ENCODE peak calls at places on chromosomes 4 and X, in four cellular contexts. G is K562, W is GM12878, I is HL-60. O is an unnamed sample.

GRCh38 chr4:151659631-151660030 is 101.2 kb downstream of the GATB start:
- DNase-seq in G (no peak), W (no peak), I (no peak), O (no peak)

GRCh38 chrX:110409925-110410324 is 51.3 kb downstream of the RTL9 start:
- DNase-seq in G (peak; percentile 70), W (no peak), I (no peak), O (no peak)

GRCh38 chr4:122584517-122584916 is 36.3 kb downstream of the IL21 start:
- DNase-seq in G (no peak), W (no peak), I (no peak), O (no peak)

GRCh38 chr4:113979157-113979972 is at the start of gene ARSJ:
- DNase-seq in G (no peak), W (no peak), I (no peak), O (peak; percentile 16)

GRCh38 chrX:148878371-148878770 is 378.0 kb downstream of the AFF2 start:
- DNase-seq in G (no peak), W (no peak), I (no peak), O (no peak)

GRCh38 chrX:79477691-79478090 is 110.6 kb upstream of the ITM2A start:
- DNase-seq in G (no peak), W (no peak), I (no peak), O (no peak)

GRCh38 chrX:45842207-45842900 is 641.7 kb upstream of the DIPK2B start:
- DNase-seq in G (no peak), W (no peak), I (no peak), O (no peak)

GRCh38 chr4:124044867-124045266 is 648.3 kb downstream of the SPRY1 start:
- DNase-seq in G (no peak), W (no peak), I (no peak), O (no peak)

GRCh38 chrX:37454537-37455285 is 105.5 kb downstream of the PRRG1 start:
- DNase-seq in G (no peak), W (no peak), I (no peak), O (no peak)

GRCh38 chr4:83125738-83126141 is 11.2 kb upstream of the PLAC8 start:
- DNase-seq in G (no peak), W (no peak), I (no peak), O (no peak)

GRCh38 chrX:106069048-106069447 is 30.5 kb upstream of the SERPINA7 start:
- DNase-seq in G (no peak), W (no peak), I (no peak), O (no peak)

GRCh38 chr4:87746001-87746400 is 53.4 kb upstream of the IBSP start:
- DNase-seq in G (no peak), W (no peak), I (no peak), O (no peak)

GRCh38 chrX:150777328-150777992 is 84.3 kb downstream of the MTMR1 start:
- DNase-seq in G (no peak), W (no peak), I (no peak), O (no peak)

GRCh38 chr4:48943387-48943786 is 36.8 kb upstream of the OCIAD2 start:
- DNase-seq in G (peak; percentile 35), W (no peak), I (no peak), O (no peak)

GRCh38 chr4:6446538-6447451 is 25.6 kb downstream of the PPP2R2C start:
- DNase-seq in G (no peak), W (no peak), I (no peak), O (no peak)

GRCh38 chr4:56657128-56657527 is 24.0 kb downstream of the HOPX start:
- DNase-seq in G (no peak), W (no peak), I (no peak), O (no peak)

GRCh38 chr4:25843340-25844097 is 19.3 kb downstream of the SEL1L3 start:
- DNase-seq in G (peak; percentile 30), W (no peak), I (no peak), O (no peak)

GRCh38 chrX:10325606-10326005 is 168.8 kb downstream of the CLCN4 start:
- DNase-seq in G (no peak), W (no peak), I (no peak), O (no peak)

GRCh38 chr4:905485-906214 is 26.5 kb downstream of the GAK start:
- DNase-seq in G (no peak), W (no peak), I (no peak), O (no peak)

GRCh38 chr4:101075536-101075935 is 271.8 kb downstream of the PPP3CA start:
- DNase-seq in G (no peak), W (no peak), I (no peak), O (no peak)

GRCh38 chrX:45714864-45715263 is 514.2 kb upstream of the DIPK2B start:
- DNase-seq in G (no peak), W (peak; percentile 7), I (no peak), O (no peak)

DNA sequence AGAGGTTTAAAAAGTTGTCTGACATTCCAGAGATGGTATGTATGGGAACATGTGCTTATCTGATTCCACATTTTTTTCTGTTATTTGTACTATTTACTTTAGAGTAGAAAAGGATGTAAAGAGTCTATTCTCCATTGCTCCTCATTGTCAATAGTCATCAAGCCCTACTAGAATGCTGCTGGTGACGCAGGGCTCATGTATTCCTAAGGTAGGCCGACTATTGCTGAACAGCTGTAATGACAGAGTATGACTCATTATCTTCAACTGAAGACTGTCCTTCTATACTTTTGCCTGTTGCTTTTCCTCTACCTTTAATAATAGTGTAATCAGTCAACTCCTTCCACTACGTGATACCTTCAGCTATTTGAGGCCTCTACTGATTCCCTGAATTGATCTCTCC is 509.1 kb upstream of the NR3C2 start:
- DNase-seq in G (no peak), W (no peak), I (no peak), O (no peak)
- TF ChIP-seq SPI1 in G (no peak), W (no peak), I (no peak), O (no peak)

DNA sequence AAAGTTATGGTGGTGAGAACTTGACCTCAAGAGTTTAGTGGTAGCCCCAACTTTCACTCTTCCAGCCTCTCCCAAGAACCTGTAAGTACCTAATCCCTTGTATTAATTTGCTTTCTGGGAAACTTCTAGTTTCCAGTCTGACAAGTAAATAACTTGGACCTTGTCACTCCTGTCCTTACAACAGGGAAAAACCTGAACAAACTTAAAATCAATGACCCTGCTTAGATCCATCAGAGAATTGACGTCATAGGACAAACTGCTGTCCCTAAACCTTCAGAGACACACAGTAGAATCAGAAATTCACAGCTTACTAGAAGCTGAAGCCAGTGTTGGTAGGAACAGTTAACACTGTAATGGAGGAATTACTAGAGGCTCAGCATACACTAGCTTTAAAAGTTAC is 60.0 kb upstream of the DCLK2 start:
- DNase-seq in G (no peak), W (no peak), I (no peak), O (no peak)
- TF ChIP-seq SPI1 in G (no peak), W (no peak), I (no peak), O (no peak)

DNA sequence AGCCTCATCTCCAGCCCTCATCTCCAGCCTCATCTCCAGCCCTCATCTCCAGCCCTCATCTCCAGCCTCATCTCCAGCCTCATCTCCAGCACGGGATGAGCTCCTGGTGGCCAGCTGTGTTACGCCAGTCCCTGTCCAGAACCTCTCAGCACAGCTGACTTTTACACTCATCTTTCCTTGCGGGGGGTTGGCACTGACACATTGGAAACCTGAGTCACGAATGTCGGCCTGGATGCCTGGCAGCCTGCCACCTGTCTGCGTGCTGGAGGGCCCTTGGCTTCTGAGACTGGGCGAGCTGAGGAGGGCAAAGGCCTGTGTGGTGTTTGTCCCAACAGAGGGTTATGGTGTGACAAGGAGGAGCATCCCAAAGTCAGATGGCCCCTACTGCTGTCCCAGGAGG is 66.1 kb upstream of the HGFAC start:
- DNase-seq in G (no peak), W (no peak), I (no peak), O (no peak)
- TF ChIP-seq SPI1 in G (no peak), W (no peak), I (no peak), O (no peak)

GRCh38 chr4:43763029-43763610 is 685.5 kb downstream of the KCTD8 start:
- DNase-seq in G (no peak), W (peak; percentile 39), I (no peak), O (no peak)
- TF ChIP-seq SPI1 in G (no peak), W (no peak), I (no peak), O (no peak)

GRCh38 chr4:126051709-126052424 is 737.1 kb downstream of the FAT4 start:
- DNase-seq in G (no peak), W (no peak), I (no peak), O (no peak)
- TF ChIP-seq SPI1 in G (no peak), W (no peak), I (no peak), O (no peak)

GRCh38 chrX:140502491-140503229 is 2.2 kb downstream of the SOX3 start:
- DNase-seq in G (no peak), W (no peak), I (no peak), O (no peak)
- TF ChIP-seq SPI1 in G (no peak), W (no peak), I (no peak), O (no peak)

GRCh38 chr4:94534401-94535312 is 82.9 kb downstream of the PDLIM5 start:
- DNase-seq in G (peak; percentile 80), W (peak; percentile 61), I (no peak), O (no peak)
- TF ChIP-seq SPI1 in G (peak; percentile 36), W (peak; percentile 97), I (peak; percentile 81), O (peak; percentile 98)

DNA sequence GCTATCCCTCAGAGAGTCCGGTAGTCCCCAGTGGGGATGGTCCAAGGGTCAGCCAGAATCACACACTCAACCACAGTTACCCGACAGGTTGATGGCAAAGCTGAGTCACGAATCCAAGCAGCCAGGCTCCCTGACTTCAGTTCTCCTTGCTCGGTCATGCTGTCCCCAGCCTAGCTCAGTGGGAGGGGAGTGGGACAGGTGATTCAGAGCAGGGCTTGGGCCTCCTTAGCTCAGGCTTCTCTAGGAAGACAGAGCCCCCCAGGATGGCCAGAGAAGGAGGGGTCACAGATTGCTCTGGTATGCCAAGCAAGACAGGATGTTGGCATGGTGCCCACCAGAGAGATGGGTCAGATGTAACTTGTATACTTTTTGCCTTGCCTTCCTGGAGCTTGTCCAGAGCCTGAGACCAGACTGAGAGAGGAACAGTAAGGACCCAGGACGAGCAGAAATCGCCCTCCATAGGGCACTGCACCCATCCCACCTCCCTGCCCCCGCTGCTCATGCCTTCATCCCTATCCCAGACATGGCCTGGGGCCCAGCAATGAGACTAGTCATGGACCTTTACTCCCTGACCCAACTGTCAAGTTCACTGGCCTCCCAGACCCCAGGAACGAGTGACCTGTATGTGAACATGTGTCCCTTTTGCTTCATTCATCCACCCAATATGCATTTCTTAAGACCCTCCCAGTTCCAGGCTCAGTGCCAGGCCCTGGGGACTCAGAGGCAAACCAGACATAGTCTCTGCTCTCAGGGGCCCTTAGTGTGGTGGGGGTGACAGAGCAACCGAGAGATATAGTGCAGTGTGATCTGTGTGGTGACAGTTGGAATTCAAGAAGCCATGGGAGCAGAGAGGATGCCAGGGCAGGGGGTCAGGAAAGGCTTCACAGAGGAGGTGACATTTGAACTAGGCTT is 66.8 kb downstream of the EFNB1 start:
- DNase-seq in G (peak; percentile 5), W (no peak), I (no peak), O (no peak)
- TF ChIP-seq SPI1 in G (no peak), W (no peak), I (no peak), O (no peak)